ENCODE peak calls at places on chromosomes 6 and 20, in nine cellular contexts. F, A, Y, W, I, Z, C, D and Q are unnamed samples.

GRCh38 chr6:157438611-157439109 is 57.7 kb downstream of the ZDHHC14 start:
- DNase-seq in C (peak), I (no peak), Z (no peak), Y (no peak), D (no peak), W (no peak), A (no peak), F (no peak), Q (peak)

GRCh38 chr6:145086197-145086596 is 649.1 kb downstream of the EPM2A start:
- DNase-seq in A (no peak), D (no peak), I (no peak), Z (no peak), W (no peak), Y (no peak), F (no peak), C (no peak), Q (peak)

GRCh38 chr6:163708459-163708858 is 293.9 kb downstream of the QKI start:
- DNase-seq in F (no peak), A (no peak), I (no peak), Y (no peak), D (no peak), C (no peak), Z (no peak), W (no peak), Q (no peak)

GRCh38 chr6:139824864-139825263 is 450.4 kb upstream of the CITED2 start:
- DNase-seq in F (no peak), D (no peak), Z (no peak), A (no peak), C (no peak), I (no peak), Y (no peak), W (no peak), Q (no peak)

GRCh38 chr20:38728911-38729642 is 4.8 kb downstream of the SLC32A1 start:
- DNase-seq in Z (no peak), F (no peak), Y (no peak), C (no peak), W (no peak), D (no peak), A (no peak), I (no peak), Q (no peak)

GRCh38 chr6:121724576-121724975 is 289.1 kb downstream of the GJA1 start:
- DNase-seq in C (no peak), Y (no peak), W (no peak), I (no peak), D (no peak), F (no peak), A (no peak), Z (no peak), Q (no peak)

GRCh38 chr6:165390475-165390874 is 81.1 kb upstream of the C6orf118 start:
- DNase-seq in Z (no peak), F (no peak), A (no peak), C (no peak), W (no peak), Y (no peak), D (no peak), I (no peak), Q (no peak)

GRCh38 chr20:63172726-63173125 is 43.2 kb downstream of the YTHDF1 start:
- DNase-seq in C (no peak), I (no peak), D (no peak), Z (peak), A (no peak), W (no peak), Y (no peak), F (no peak), Q (no peak)

GRCh38 chr20:45080867-45081616 is 19.9 kb downstream of the KCNS1 start:
- DNase-seq in F (no peak), I (no peak), Y (no peak), C (no peak), D (no peak), A (no peak), Z (peak), W (no peak), Q (no peak)

GRCh38 chr6:82711992-82712788 is 348.6 kb downstream of the TPBG start:
- DNase-seq in Z (no peak), W (no peak), Y (no peak), A (no peak), C (peak), I (no peak), D (no peak), F (peak), Q (peak)

GRCh38 chr20:36613974-36614373 is 8.4 kb downstream of the RAB5IF start:
- DNase-seq in D (no peak), Z (no peak), W (no peak), I (no peak), F (no peak), C (no peak), A (peak), Y (no peak), Q (no peak)

GRCh38 chr6:2938632-2939083 is 32.7 kb downstream of the SERPINB6 start:
- DNase-seq in D (no peak), C (no peak), Y (no peak), Z (peak), F (no peak), W (no peak), A (peak), I (peak), Q (no peak)

GRCh38 chr20:22763257-22763906 is 179.0 kb upstream of the FOXA2 start:
- DNase-seq in C (no peak), W (no peak), F (no peak), Y (peak), D (no peak), I (no peak), Z (peak), A (no peak), Q (no peak)

GRCh38 chr6:88368071-88368787 is 202.1 kb upstream of the CNR1 start:
- DNase-seq in D (no peak), Y (no peak), Z (no peak), F (no peak), W (no peak), A (no peak), I (no peak), C (no peak), Q (no peak)

GRCh38 chr6:166825553-166826145 is 130.7 kb downstream of the RNASET2 start:
- DNase-seq in Z (no peak), D (no peak), F (no peak), Y (no peak), I (no peak), W (no peak), A (no peak), C (no peak), Q (no peak)

GRCh38 chr6:55892749-55893357 is 17.5 kb upstream of the BMP5 start:
- DNase-seq in D (no peak), Z (no peak), F (no peak), C (no peak), I (no peak), A (no peak), Y (no peak), W (no peak), Q (no peak)

GRCh38 chr6:149439626-149440025 is 39.6 kb downstream of the SUMO4 start:
- DNase-seq in W (no peak), D (no peak), C (no peak), A (no peak), Z (no peak), I (no peak), F (no peak), Y (no peak), Q (no peak)

GRCh38 chr20:38842558-38842981 is 37.1 kb downstream of the PPP1R16B start:
- DNase-seq in I (peak), D (no peak), Z (no peak), A (no peak), C (no peak), W (no peak), Y (no peak), F (no peak), Q (no peak)

GRCh38 chr6:23277521-23278227 is 708.3 kb downstream of the HDGFL1 start:
- DNase-seq in D (no peak), F (no peak), Y (no peak), Z (no peak), W (no peak), A (no peak), I (no peak), C (no peak), Q (no peak)

GRCh38 chr20:17570347-17571152 is 675 bp downstream of the DSTN start:
- DNase-seq in C (peak), Y (peak), Z (peak), F (peak), W (peak), A (peak), I (peak), D (no peak), Q (peak)

GRCh38 chr6:27882624-27883023 is 29.6 kb downstream of the OR2B2 start:
- DNase-seq in W (no peak), D (no peak), F (no peak), I (no peak), A (no peak), C (no peak), Z (no peak), Y (no peak), Q (no peak)

GRCh38 chr20:63622096-63622495 is 4.8 kb downstream of the GMEB2 start:
- DNase-seq in Z (no peak), F (no peak), Y (peak), D (no peak), W (no peak), I (no peak), A (no peak), C (no peak), Q (no peak)

GRCh38 chr6:100088009-100088408 is 94.0 kb upstream of the MCHR2 start:
- DNase-seq in Z (peak), A (no peak), C (no peak), I (no peak), Y (no peak), W (no peak), F (no peak), D (no peak), Q (no peak)

GRCh38 chr6:143021543-143021942 is 39.1 kb upstream of the AIG1 start:
- DNase-seq in Z (no peak), W (no peak), C (no peak), I (no peak), A (no peak), F (no peak), Y (no peak), D (no peak), Q (no peak)

GRCh38 chr6:8707956-8708772 is 272.8 kb upstream of the SLC35B3 start:
- DNase-seq in A (peak), F (no peak), I (no peak), Y (no peak), Z (peak), C (peak), W (no peak), D (peak), Q (no peak)

GRCh38 chr6:134534708-134535149 is 216.8 kb upstream of the SGK1 start:
- DNase-seq in I (no peak), Z (no peak), C (no peak), W (no peak), D (no peak), Y (no peak), A (no peak), F (no peak), Q (no peak)

GRCh38 chr6:4059115-4059777 is 19.7 kb downstream of the FAM217A start:
- DNase-seq in Y (no peak), W (no peak), F (no peak), D (no peak), I (no peak), Z (no peak), C (no peak), A (no peak), Q (no peak)

GRCh38 chr6:169702640-169703246 is 817 bp downstream of the C6orf120 start:
- DNase-seq in I (peak), A (peak), D (peak), F (peak), Y (peak), W (no peak), C (no peak), Z (no peak), Q (no peak)

GRCh38 chr6:125884656-125885055 is 71.9 kb upstream of the HINT3 start:
- DNase-seq in C (no peak), Z (no peak), I (no peak), A (no peak), W (no peak), Y (no peak), F (no peak), D (no peak), Q (no peak)

GRCh38 chr6:163688971-163689370 is 274.5 kb downstream of the QKI start:
- DNase-seq in C (no peak), D (no peak), I (no peak), A (no peak), F (no peak), W (no peak), Y (no peak), Z (no peak), Q (no peak)

GRCh38 chr6:52595796-52596130 is 18.9 kb upstream of the TRAM2 start:
- DNase-seq in Z (no peak), C (no peak), Y (no peak), F (no peak), D (no peak), I (no peak), A (no peak), W (no peak), Q (no peak)

GRCh38 chr6:22020299-22020998 is 276.4 kb downstream of the PRL start:
- DNase-seq in I (no peak), D (no peak), F (no peak), W (no peak), A (no peak), C (no peak), Y (no peak), Z (no peak), Q (no peak)

GRCh38 chr6:167581637-167582036 is 245.1 kb upstream of the AFDN start:
- DNase-seq in Y (no peak), C (no peak), A (no peak), I (peak), Z (no peak), D (no peak), W (peak), F (no peak), Q (peak)

DNA sequence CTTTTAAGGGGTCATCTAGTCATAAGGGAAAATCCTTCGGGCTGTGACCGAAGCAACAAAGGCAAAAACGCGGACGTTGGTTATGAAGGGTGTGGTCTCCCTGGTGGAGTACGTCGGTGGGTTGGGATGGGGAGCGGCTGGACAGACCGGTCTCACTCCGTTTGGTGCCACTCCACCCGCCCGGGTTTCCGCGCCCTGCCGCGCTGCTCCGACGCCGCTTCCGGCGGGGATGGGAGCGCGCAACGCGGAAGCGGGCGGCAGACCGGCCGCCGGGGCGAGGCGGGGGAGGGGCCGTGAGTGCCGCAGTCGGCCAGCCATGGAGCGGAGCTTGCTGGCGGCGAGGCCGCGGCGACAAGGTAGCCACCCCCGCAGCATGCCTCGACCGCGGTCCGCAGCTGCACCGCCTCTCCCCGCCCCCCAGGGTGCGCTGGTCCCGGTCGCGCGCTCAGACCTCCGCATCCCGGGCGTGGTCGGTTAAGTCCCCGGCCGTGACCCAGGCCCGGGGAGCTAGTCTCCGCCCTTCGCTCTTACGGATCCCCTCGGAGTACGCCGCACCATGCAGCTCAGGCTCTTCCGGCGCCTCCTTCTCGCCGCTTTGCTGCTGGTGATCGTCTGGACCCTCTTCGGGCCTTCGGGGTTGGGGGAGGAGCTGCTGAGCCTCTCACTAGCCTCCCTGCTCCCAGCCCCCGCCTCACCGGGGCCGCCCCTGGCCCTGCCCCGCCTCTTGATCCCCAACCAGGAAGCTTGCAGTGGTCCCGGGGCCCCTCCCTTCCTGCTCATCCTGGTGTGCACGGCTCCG is at the start of gene B3GALT4:
- DNase-seq in Y (peak), F (peak), D (peak), W (peak), C (peak), I (peak), Z (no peak), A (peak), Q (peak)
- TF ChIP-seq POLR2A in Y (no peak), F (no peak), D (peak), W (peak), C (no peak), I (peak), Z (peak), A (peak), Q (peak)

DNA sequence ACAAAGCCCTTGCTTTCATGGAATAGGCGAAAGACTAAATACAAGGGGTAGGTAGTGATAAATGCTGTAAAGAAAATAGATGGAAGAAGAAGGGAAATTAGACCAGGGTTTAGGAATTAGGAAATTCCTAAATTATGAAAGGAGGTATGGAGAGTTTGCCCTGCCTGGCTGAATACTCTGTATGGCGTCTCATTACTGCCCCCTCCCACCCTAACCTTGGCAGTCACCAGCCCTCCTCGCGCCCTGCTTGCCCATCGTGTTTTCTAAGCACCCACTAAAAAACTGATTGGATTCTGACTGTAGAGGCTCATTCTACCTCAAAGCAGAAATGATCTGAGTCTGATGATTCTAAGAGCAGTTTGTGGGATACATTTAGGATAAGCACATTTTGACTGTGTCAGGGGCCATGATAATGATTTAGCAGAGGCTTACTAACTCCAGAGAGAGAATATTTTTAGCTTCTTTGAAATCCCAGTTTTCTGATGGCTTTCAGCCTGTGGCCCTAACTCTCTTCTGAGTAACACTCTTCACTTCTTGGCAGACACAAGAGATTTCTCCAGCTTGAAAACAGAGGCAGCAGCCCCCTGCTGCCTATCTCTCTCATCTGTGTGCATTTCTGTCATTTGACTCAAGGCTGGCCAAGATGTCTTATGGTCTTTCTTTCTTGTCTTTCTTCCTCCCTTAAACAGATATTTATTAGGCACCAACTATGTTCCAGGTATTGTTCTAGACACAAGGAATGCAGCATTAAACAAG is 1.4 kb upstream of the CHD6 start:
- DNase-seq in A (no peak), C (no peak), Y (no peak), Z (no peak), I (no peak), W (no peak), F (no peak), D (no peak), Q (no peak)
- H3K4me3 ChIP-seq in A (no peak), C (no peak), Y (no peak), Z (no peak), I (no peak), W (no peak), F (peak), D (no peak), Q (no peak)

DNA sequence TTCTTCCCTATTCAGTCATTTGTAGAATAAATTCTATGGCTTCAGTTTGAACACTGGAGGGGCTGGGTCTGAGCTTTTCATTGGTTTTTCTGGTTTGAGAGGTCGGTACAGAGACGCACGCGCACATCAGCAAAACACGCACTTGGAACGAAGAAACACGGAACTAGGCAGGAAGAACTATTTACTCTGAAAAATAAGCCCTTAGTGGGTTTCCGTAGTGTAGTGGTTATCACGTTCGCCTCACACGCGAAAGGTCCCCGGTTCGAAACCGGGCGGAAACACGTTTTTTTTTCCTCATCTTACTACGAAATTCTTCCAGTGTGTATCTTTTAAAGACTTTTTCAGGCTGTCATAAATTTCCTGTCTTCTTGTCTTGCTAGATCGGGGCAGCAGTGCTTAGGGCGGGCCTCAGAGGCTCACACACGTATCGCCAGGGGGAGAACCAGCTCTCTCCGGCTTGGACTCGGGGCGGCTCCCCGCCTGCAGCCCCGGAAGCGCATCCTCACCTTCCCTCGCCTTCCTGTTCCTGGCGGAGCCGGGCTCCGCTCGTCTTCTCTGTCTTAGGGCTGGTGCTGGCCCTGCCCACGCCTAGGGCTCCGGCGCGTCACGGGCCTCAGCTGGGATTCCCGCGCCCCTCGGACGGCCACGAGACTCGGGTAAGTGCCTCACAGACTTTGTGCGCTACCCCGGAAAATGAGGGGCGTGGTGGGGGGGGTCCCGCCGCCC is at the start of gene HMGN4:
- DNase-seq in F (peak), C (peak), Z (peak), I (peak), W (peak), D (peak), Y (peak), A (peak), Q (peak)
- TF ChIP-seq POLR2A in F (peak), C (no peak), Z (no peak), I (peak), W (peak), D (peak), Y (no peak), A (peak), Q (peak)

GRCh38 chr6:73487473-73487872 is 25.9 kb downstream of the MTO1 start:
- DNase-seq in Y (no peak), Z (no peak), W (no peak), A (no peak), D (no peak), F (no peak), C (no peak), I (no peak), Q (no peak)

DNA sequence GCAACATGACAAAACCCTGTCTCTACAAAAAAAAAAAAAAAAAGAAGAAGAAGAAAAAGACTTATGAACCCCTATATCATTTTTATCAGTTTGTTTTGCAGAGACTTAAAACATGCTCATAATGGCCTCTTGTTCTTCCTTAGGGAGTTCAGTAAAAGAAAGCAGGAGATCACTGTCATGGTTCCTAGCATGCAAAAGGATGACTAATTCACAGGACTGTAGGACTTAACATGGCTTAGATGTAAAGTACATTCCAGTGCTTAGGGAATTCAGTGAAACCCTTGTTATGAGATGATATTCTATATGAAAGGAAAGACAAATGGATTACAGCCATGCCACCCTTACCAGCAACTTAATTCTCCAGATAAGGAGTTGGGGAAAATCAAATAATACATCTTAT is 29.5 kb downstream of the EEF1A1 start:
- DNase-seq in D (no peak), Y (no peak), A (no peak), I (no peak), C (no peak), F (no peak), W (no peak), Z (no peak), Q (no peak)
- H3K4me3 ChIP-seq in D (no peak), Y (no peak), A (no peak), I (no peak), C (no peak), F (no peak), W (no peak), Z (no peak), Q (no peak)

GRCh38 chr6:119226089-119226488 is 123.5 kb downstream of the MAN1A1 start:
- DNase-seq in C (no peak), Y (no peak), I (no peak), A (peak), F (no peak), Z (no peak), W (no peak), D (no peak), Q (no peak)
- TF ChIP-seq POLR2A in C (no peak), Y (no peak), I (no peak), A (no peak), F (no peak), Z (no peak), W (no peak), D (no peak), Q (no peak)